ENCODE peak calls at places on chromosomes 2 and 18, in six cellular contexts. One of them, this sample, is unnamed. For H3K4me1, the result is how much of the 10 kb centered on the place peaks cover.

GRCh38 chr2:142140434-142140845 is 9.6 kb upstream of the LRP1B start:
- DNase-seq in cardiac muscle cell: peak
- DNase-seq in fibroblast of lung: no peak
- DNase-seq in A549: peak
- DNase-seq in neural progenitor cell: peak
- DNase-seq in adrenal gland: no peak
- DNase-seq in this sample: no peak

GRCh38 chr2:240565267-240566202 is 2.7 kb upstream of the RNPEPL1 start:
- DNase-seq in adrenal gland: peak
- DNase-seq in A549: peak
- DNase-seq in cardiac muscle cell: peak
- DNase-seq in neural progenitor cell: no peak
- DNase-seq in fibroblast of lung: peak
- DNase-seq in this sample: peak

GRCh38 chr2:174788291-174788929 is 24.1 kb upstream of the CHRNA1 start:
- DNase-seq in neural progenitor cell: peak
- DNase-seq in adrenal gland: no peak
- DNase-seq in fibroblast of lung: peak
- DNase-seq in A549: peak
- DNase-seq in cardiac muscle cell: no peak
- DNase-seq in this sample: no peak

GRCh38 chr18:2223394-2223793 is 347.9 kb downstream of the METTL4 start:
- DNase-seq in adrenal gland: no peak
- DNase-seq in fibroblast of lung: peak
- DNase-seq in neural progenitor cell: peak
- DNase-seq in cardiac muscle cell: peak
- DNase-seq in A549: no peak
- DNase-seq in this sample: no peak

GRCh38 chr2:179861777-179862117 is 335 bp upstream of the ZNF385B start:
- DNase-seq in A549: no peak
- DNase-seq in neural progenitor cell: peak
- DNase-seq in adrenal gland: no peak
- DNase-seq in fibroblast of lung: peak
- DNase-seq in cardiac muscle cell: peak
- DNase-seq in this sample: no peak

GRCh38 chr2:62789518-62789917 is 84.0 kb downstream of the EHBP1 start:
- DNase-seq in cardiac muscle cell: no peak
- DNase-seq in neural progenitor cell: no peak
- DNase-seq in adrenal gland: no peak
- DNase-seq in fibroblast of lung: no peak
- DNase-seq in A549: no peak
- DNase-seq in this sample: no peak

GRCh38 chr2:96856776-96857673 is 791 bp downstream of the ANKRD39 start:
- DNase-seq in adrenal gland: no peak
- DNase-seq in cardiac muscle cell: peak
- DNase-seq in fibroblast of lung: no peak
- DNase-seq in neural progenitor cell: peak
- DNase-seq in A549: peak
- DNase-seq in this sample: peak

GRCh38 chr2:241868661-241869081 is 858 bp upstream of the RTP5 start:
- DNase-seq in cardiac muscle cell: no peak
- DNase-seq in A549: no peak
- DNase-seq in adrenal gland: no peak
- DNase-seq in fibroblast of lung: no peak
- DNase-seq in neural progenitor cell: no peak
- DNase-seq in this sample: no peak

GRCh38 chr18:9969247-9969646 is 55.4 kb downstream of the VAPA start:
- DNase-seq in fibroblast of lung: no peak
- DNase-seq in neural progenitor cell: no peak
- DNase-seq in adrenal gland: no peak
- DNase-seq in cardiac muscle cell: no peak
- DNase-seq in A549: no peak
- DNase-seq in this sample: no peak

GRCh38 chr2:200705305-200705985 is 106.3 kb upstream of the BZW1 start:
- DNase-seq in adrenal gland: no peak
- DNase-seq in fibroblast of lung: peak
- DNase-seq in cardiac muscle cell: no peak
- DNase-seq in neural progenitor cell: peak
- DNase-seq in A549: peak
- DNase-seq in this sample: no peak

GRCh38 chr2:18309188-18309587 is 251.3 kb downstream of the RDH14 start:
- DNase-seq in cardiac muscle cell: no peak
- DNase-seq in adrenal gland: no peak
- DNase-seq in fibroblast of lung: no peak
- DNase-seq in A549: no peak
- DNase-seq in neural progenitor cell: no peak
- DNase-seq in this sample: no peak

GRCh38 chr2:11530864-11531451 is 2.9 kb upstream of the GREB1 start:
- DNase-seq in cardiac muscle cell: no peak
- DNase-seq in neural progenitor cell: no peak
- DNase-seq in adrenal gland: no peak
- DNase-seq in fibroblast of lung: no peak
- DNase-seq in A549: no peak
- DNase-seq in this sample: no peak

GRCh38 chr2:65057391-65058052 is 1.3 kb downstream of the CEP68 start:
- DNase-seq in A549: no peak
- DNase-seq in neural progenitor cell: no peak
- DNase-seq in cardiac muscle cell: no peak
- DNase-seq in fibroblast of lung: peak
- DNase-seq in adrenal gland: no peak
- DNase-seq in this sample: peak

GRCh38 chr2:164028764-164029534 is 293.1 kb upstream of the FIGN start:
- DNase-seq in cardiac muscle cell: no peak
- DNase-seq in adrenal gland: no peak
- DNase-seq in A549: no peak
- DNase-seq in fibroblast of lung: peak
- DNase-seq in neural progenitor cell: no peak
- DNase-seq in this sample: no peak

GRCh38 chr2:95058466-95058988 is 33.0 kb downstream of the MAL start:
- DNase-seq in cardiac muscle cell: no peak
- DNase-seq in A549: no peak
- DNase-seq in neural progenitor cell: no peak
- DNase-seq in adrenal gland: no peak
- DNase-seq in fibroblast of lung: no peak
- DNase-seq in this sample: no peak

GRCh38 chr2:44705851-44706555 is 235.5 kb upstream of the SIX3 start:
- DNase-seq in fibroblast of lung: no peak
- DNase-seq in neural progenitor cell: peak
- DNase-seq in adrenal gland: no peak
- DNase-seq in cardiac muscle cell: no peak
- DNase-seq in A549: no peak
- DNase-seq in this sample: no peak

GRCh38 chr2:107584577-107584976 is 242.1 kb upstream of the RGPD4 start:
- DNase-seq in neural progenitor cell: no peak
- DNase-seq in A549: no peak
- DNase-seq in adrenal gland: no peak
- DNase-seq in fibroblast of lung: peak
- DNase-seq in cardiac muscle cell: no peak
- DNase-seq in this sample: no peak

DNA sequence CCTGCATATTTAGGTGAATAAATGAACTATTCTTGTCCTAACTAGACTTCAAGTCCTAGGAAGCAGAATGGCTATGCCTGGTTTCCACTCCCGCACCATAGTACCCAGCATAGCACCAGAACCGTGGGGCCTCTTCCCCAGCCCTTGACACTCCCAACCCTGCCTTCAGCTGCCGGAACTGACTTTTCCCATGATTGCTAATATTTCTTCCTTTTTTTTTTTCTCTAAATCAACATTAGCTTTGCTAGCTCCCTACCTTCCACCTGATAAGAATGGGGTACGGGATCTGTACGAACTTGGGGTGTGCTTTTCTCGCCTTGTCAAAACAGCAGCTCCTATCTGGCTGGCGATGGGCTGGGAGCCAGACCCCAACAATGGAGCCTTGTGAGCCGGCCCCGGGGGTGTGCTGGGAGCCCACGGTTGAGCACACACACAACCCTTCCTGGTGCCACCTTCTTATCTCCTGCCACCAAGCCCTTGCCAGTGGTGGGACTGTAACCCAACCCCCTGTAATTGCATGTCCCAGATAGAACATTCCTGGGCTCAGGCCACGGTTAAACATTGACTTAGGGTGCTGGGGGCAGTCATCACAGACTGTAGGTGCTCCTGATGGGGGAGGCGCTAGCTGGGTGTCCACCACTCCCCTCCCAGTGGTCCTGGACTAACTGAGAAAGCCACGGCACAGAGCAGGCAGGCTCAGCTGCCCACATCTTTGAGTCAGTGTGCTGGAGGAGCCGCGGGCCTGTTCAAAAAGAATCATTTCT is 213.0 kb upstream of the HAAO start:
- DNase-seq in neural progenitor cell: no peak
- DNase-seq in fibroblast of lung: no peak
- DNase-seq in cardiac muscle cell: no peak
- DNase-seq in adrenal gland: peak
- DNase-seq in A549: no peak
- DNase-seq in this sample: peak
- H3K4me1 ChIP-seq in neural progenitor cell: under half
- H3K4me1 ChIP-seq in fibroblast of lung: under half
- H3K4me1 ChIP-seq in cardiac muscle cell: under half
- H3K4me1 ChIP-seq in adrenal gland: under half
- H3K4me1 ChIP-seq in A549: under half
- H3K4me1 ChIP-seq in this sample: half or more

GRCh38 chr18:6994053-6994452 is 123.5 kb downstream of the LAMA1 start:
- DNase-seq in fibroblast of lung: no peak
- DNase-seq in A549: no peak
- DNase-seq in cardiac muscle cell: peak
- DNase-seq in neural progenitor cell: no peak
- DNase-seq in adrenal gland: no peak
- DNase-seq in this sample: no peak

GRCh38 chr18:6994719-6995430 is 122.7 kb downstream of the LAMA1 start:
- DNase-seq in adrenal gland: no peak
- DNase-seq in neural progenitor cell: no peak
- DNase-seq in fibroblast of lung: peak
- DNase-seq in A549: no peak
- DNase-seq in cardiac muscle cell: no peak
- DNase-seq in this sample: no peak

GRCh38 chr18:7000484-7001096 is 117.0 kb downstream of the LAMA1 start:
- DNase-seq in cardiac muscle cell: peak
- DNase-seq in adrenal gland: no peak
- DNase-seq in A549: no peak
- DNase-seq in neural progenitor cell: peak
- DNase-seq in fibroblast of lung: no peak
- DNase-seq in this sample: no peak

GRCh38 chr18:7002107-7002506 is 115.5 kb downstream of the LAMA1 start:
- DNase-seq in cardiac muscle cell: no peak
- DNase-seq in A549: no peak
- DNase-seq in adrenal gland: no peak
- DNase-seq in neural progenitor cell: peak
- DNase-seq in fibroblast of lung: no peak
- DNase-seq in this sample: no peak

DNA sequence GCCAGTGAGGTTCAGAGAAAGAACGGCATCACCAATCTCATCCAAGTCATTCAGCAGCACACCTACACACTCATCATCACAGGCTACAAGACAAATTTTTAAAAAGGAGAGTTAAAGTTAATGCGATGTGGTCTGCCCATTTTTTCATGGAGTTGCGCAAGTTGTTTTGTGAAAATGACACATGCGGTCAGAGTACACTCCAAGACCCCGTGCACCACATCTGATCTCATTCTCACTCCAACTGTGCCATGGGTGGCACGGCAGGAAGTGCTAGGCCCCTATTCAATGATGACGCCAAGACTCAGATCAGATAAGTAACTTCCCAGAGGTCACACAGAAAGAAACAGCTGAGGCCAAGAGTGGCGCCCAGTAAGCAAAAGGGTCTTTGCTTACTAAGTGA is 119.8 kb downstream of the LAMA1 start:
- DNase-seq in neural progenitor cell: no peak
- DNase-seq in cardiac muscle cell: no peak
- DNase-seq in adrenal gland: no peak
- DNase-seq in A549: no peak
- DNase-seq in fibroblast of lung: no peak
- DNase-seq in this sample: no peak
- TF ChIP-seq CTCF in neural progenitor cell: no peak
- TF ChIP-seq CTCF in cardiac muscle cell: no peak
- TF ChIP-seq CTCF in adrenal gland: no peak
- TF ChIP-seq CTCF in A549: no peak
- TF ChIP-seq CTCF in fibroblast of lung: no peak
- TF ChIP-seq CTCF in this sample: no peak

GRCh38 chr18:8474661-8475060 is 134.6 kb upstream of the RAB12 start:
- DNase-seq in cardiac muscle cell: no peak
- DNase-seq in neural progenitor cell: no peak
- DNase-seq in adrenal gland: no peak
- DNase-seq in A549: no peak
- DNase-seq in fibroblast of lung: no peak
- DNase-seq in this sample: no peak

GRCh38 chr18:8471373-8471772 is 137.9 kb upstream of the RAB12 start:
- DNase-seq in A549: no peak
- DNase-seq in adrenal gland: no peak
- DNase-seq in cardiac muscle cell: no peak
- DNase-seq in fibroblast of lung: peak
- DNase-seq in neural progenitor cell: no peak
- DNase-seq in this sample: no peak

GRCh38 chr18:8468911-8469310 is 140.3 kb upstream of the RAB12 start:
- DNase-seq in cardiac muscle cell: no peak
- DNase-seq in adrenal gland: peak
- DNase-seq in fibroblast of lung: peak
- DNase-seq in neural progenitor cell: no peak
- DNase-seq in A549: no peak
- DNase-seq in this sample: no peak

GRCh38 chr18:8469793-8470192 is 139.4 kb upstream of the RAB12 start:
- DNase-seq in cardiac muscle cell: no peak
- DNase-seq in A549: no peak
- DNase-seq in neural progenitor cell: no peak
- DNase-seq in adrenal gland: no peak
- DNase-seq in fibroblast of lung: peak
- DNase-seq in this sample: no peak
- H3K4me1 ChIP-seq in cardiac muscle cell: under half
- H3K4me1 ChIP-seq in A549: under half
- H3K4me1 ChIP-seq in neural progenitor cell: under half
- H3K4me1 ChIP-seq in adrenal gland: under half
- H3K4me1 ChIP-seq in fibroblast of lung: under half
- H3K4me1 ChIP-seq in this sample: under half

DNA sequence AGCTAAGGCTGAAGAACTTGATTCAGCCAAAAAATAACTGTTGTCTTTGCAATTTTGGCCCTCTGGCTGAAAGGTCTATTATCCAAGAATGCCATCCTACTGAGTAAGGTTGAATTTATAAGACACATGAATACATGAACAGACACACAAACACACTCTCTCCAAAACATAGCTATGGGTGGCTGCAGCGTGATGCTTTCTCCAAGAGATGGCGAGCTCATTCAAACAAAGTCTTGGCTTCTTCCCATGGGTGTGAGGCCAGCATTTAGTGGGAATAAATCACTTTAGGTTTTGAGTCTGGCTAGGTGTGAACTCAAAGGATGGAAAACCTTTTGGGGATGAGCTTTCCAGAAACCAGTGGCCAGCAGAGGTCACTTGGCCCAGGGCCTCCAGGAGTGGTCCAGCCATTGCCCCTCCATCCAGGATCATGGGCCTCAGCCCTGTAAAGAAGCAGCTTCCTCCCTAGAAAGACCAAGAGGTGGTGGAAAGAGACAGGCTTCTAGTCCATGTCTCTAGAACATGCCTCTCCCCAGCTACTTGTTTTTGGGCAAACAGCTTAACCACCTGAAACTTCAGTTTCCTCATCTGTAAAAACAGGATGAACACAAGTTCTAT is 11.0 kb upstream of the OSR1 start:
- DNase-seq in neural progenitor cell: peak
- DNase-seq in A549: peak
- DNase-seq in cardiac muscle cell: no peak
- DNase-seq in fibroblast of lung: peak
- DNase-seq in adrenal gland: no peak
- DNase-seq in this sample: no peak
- TF ChIP-seq CTCF in neural progenitor cell: peak
- TF ChIP-seq CTCF in A549: peak
- TF ChIP-seq CTCF in cardiac muscle cell: peak
- TF ChIP-seq CTCF in fibroblast of lung: peak
- TF ChIP-seq CTCF in adrenal gland: no peak
- TF ChIP-seq CTCF in this sample: no peak

This sample was measured in body of pancreas.